ENCODE peak calls at places on chromosomes 3 and 15, in seven cellular contexts. One of them, this sample, is unnamed.
A peak's percentile ranks its signal among the peaks of the same experiment; 100 is the strongest.

GRCh38 chr3:129312021-129312639 is 33.5 kb downstream of the HMCES start:
- DNase-seq in OCI-LY7: no peak
- DNase-seq in AG09309: no peak
- DNase-seq in AG04450: no peak
- DNase-seq in brain microvascular endothelial cell: no peak
- DNase-seq in esophagus squamous epithelium: no peak
- DNase-seq in fibroblast of mammary gland: peak; percentile 73
- DNase-seq in this sample: no peak

GRCh38 chr3:15801298-15801697 is 3.5 kb upstream of the ANKRD28 start:
- DNase-seq in OCI-LY7: no peak
- DNase-seq in AG09309: no peak
- DNase-seq in AG04450: no peak
- DNase-seq in brain microvascular endothelial cell: no peak
- DNase-seq in esophagus squamous epithelium: no peak
- DNase-seq in fibroblast of mammary gland: no peak
- DNase-seq in this sample: no peak

GRCh38 chr3:112531358-112531781 is 30.4 kb downstream of the ATG3 start:
- DNase-seq in OCI-LY7: peak; percentile 61
- DNase-seq in AG09309: peak; percentile 3
- DNase-seq in AG04450: peak; percentile 6
- DNase-seq in brain microvascular endothelial cell: no peak
- DNase-seq in esophagus squamous epithelium: no peak
- DNase-seq in fibroblast of mammary gland: peak; percentile 54
- DNase-seq in this sample: peak; percentile 35

GRCh38 chr3:73319179-73319769 is 257.8 kb downstream of the EBLN2 start:
- DNase-seq in OCI-LY7: no peak
- DNase-seq in AG09309: no peak
- DNase-seq in AG04450: no peak
- DNase-seq in brain microvascular endothelial cell: no peak
- DNase-seq in esophagus squamous epithelium: no peak
- DNase-seq in fibroblast of mammary gland: no peak
- DNase-seq in this sample: no peak

GRCh38 chr15:48861813-48862431 is 16.0 kb upstream of the EID1 start:
- DNase-seq in OCI-LY7: peak; percentile 77
- DNase-seq in AG09309: peak; percentile 62
- DNase-seq in AG04450: no peak
- DNase-seq in brain microvascular endothelial cell: no peak
- DNase-seq in esophagus squamous epithelium: no peak
- DNase-seq in fibroblast of mammary gland: peak; percentile 85
- DNase-seq in this sample: peak; percentile 78

GRCh38 chr3:61729235-61729634 is 167.9 kb downstream of the PTPRG start:
- DNase-seq in OCI-LY7: no peak
- DNase-seq in AG09309: no peak
- DNase-seq in AG04450: no peak
- DNase-seq in brain microvascular endothelial cell: no peak
- DNase-seq in esophagus squamous epithelium: no peak
- DNase-seq in fibroblast of mammary gland: no peak
- DNase-seq in this sample: no peak

GRCh38 chr3:49030331-49030730 is 1.1 kb upstream of the IMPDH2 start:
- DNase-seq in OCI-LY7: no peak
- DNase-seq in AG09309: no peak
- DNase-seq in AG04450: no peak
- DNase-seq in brain microvascular endothelial cell: no peak
- DNase-seq in esophagus squamous epithelium: no peak
- DNase-seq in fibroblast of mammary gland: no peak
- DNase-seq in this sample: no peak

GRCh38 chr3:127217594-127218456 is 24.9 kb downstream of the PRR23E start:
- DNase-seq in OCI-LY7: no peak
- DNase-seq in AG09309: peak; percentile 61
- DNase-seq in AG04450: no peak
- DNase-seq in brain microvascular endothelial cell: no peak
- DNase-seq in esophagus squamous epithelium: no peak
- DNase-seq in fibroblast of mammary gland: peak; percentile 36
- DNase-seq in this sample: peak; percentile 16

GRCh38 chr15:48592221-48592731 is 53.2 kb downstream of the FBN1 start:
- DNase-seq in OCI-LY7: no peak
- DNase-seq in AG09309: peak; percentile 98
- DNase-seq in AG04450: peak; percentile 79
- DNase-seq in brain microvascular endothelial cell: peak; percentile 97
- DNase-seq in esophagus squamous epithelium: no peak
- DNase-seq in fibroblast of mammary gland: peak; percentile 94
- DNase-seq in this sample: no peak

GRCh38 chr15:50627351-50628055 is 59.1 kb downstream of the TRPM7 start:
- DNase-seq in OCI-LY7: no peak
- DNase-seq in AG09309: peak; percentile 18
- DNase-seq in AG04450: peak; percentile 1
- DNase-seq in brain microvascular endothelial cell: no peak
- DNase-seq in esophagus squamous epithelium: no peak
- DNase-seq in fibroblast of mammary gland: peak; percentile 15
- DNase-seq in this sample: peak; percentile 2

GRCh38 chr3:181628384-181628783 is 83.3 kb upstream of the SOX2 start:
- DNase-seq in OCI-LY7: no peak
- DNase-seq in AG09309: no peak
- DNase-seq in AG04450: no peak
- DNase-seq in brain microvascular endothelial cell: no peak
- DNase-seq in esophagus squamous epithelium: no peak
- DNase-seq in fibroblast of mammary gland: no peak
- DNase-seq in this sample: no peak

GRCh38 chr3:44416031-44417030 is 61.1 kb downstream of the ZNF445 start:
- DNase-seq in OCI-LY7: no peak
- DNase-seq in AG09309: no peak
- DNase-seq in AG04450: no peak
- DNase-seq in brain microvascular endothelial cell: no peak
- DNase-seq in esophagus squamous epithelium: no peak
- DNase-seq in fibroblast of mammary gland: no peak
- DNase-seq in this sample: no peak

GRCh38 chr3:183878071-183878470 is 6.6 kb downstream of the PARL start:
- DNase-seq in OCI-LY7: no peak
- DNase-seq in AG09309: no peak
- DNase-seq in AG04450: no peak
- DNase-seq in brain microvascular endothelial cell: no peak
- DNase-seq in esophagus squamous epithelium: no peak
- DNase-seq in fibroblast of mammary gland: no peak
- DNase-seq in this sample: no peak

GRCh38 chr3:154301556-154301955 is 22.7 kb downstream of the DHX36 start:
- DNase-seq in OCI-LY7: no peak
- DNase-seq in AG09309: no peak
- DNase-seq in AG04450: no peak
- DNase-seq in brain microvascular endothelial cell: no peak
- DNase-seq in esophagus squamous epithelium: no peak
- DNase-seq in fibroblast of mammary gland: no peak
- DNase-seq in this sample: no peak

GRCh38 chr3:184738982-184739381 is 27.1 kb upstream of the MAGEF1 start:
- DNase-seq in OCI-LY7: no peak
- DNase-seq in AG09309: no peak
- DNase-seq in AG04450: no peak
- DNase-seq in brain microvascular endothelial cell: no peak
- DNase-seq in esophagus squamous epithelium: no peak
- DNase-seq in fibroblast of mammary gland: no peak
- DNase-seq in this sample: no peak

GRCh38 chr3:52216585-52217408 is 8.6 kb downstream of the TLR9 start:
- DNase-seq in OCI-LY7: no peak
- DNase-seq in AG09309: no peak
- DNase-seq in AG04450: peak; percentile 46
- DNase-seq in brain microvascular endothelial cell: peak; percentile 32
- DNase-seq in esophagus squamous epithelium: no peak
- DNase-seq in fibroblast of mammary gland: peak; percentile 62
- DNase-seq in this sample: peak; percentile 96

GRCh38 chr15:66255293-66255676 is 1.7 kb upstream of the MEGF11 start:
- DNase-seq in OCI-LY7: no peak
- DNase-seq in AG09309: no peak
- DNase-seq in AG04450: no peak
- DNase-seq in brain microvascular endothelial cell: no peak
- DNase-seq in esophagus squamous epithelium: no peak
- DNase-seq in fibroblast of mammary gland: no peak
- DNase-seq in this sample: no peak

GRCh38 chr15:37682304-37682703 is 252.1 kb upstream of the TMCO5A start:
- DNase-seq in OCI-LY7: peak; percentile 8
- DNase-seq in AG09309: no peak
- DNase-seq in AG04450: no peak
- DNase-seq in brain microvascular endothelial cell: peak; percentile 3
- DNase-seq in esophagus squamous epithelium: no peak
- DNase-seq in fibroblast of mammary gland: peak; percentile 36
- DNase-seq in this sample: peak; percentile 31

GRCh38 chr15:99431661-99432091 is 134.1 kb upstream of the MEF2A start:
- DNase-seq in OCI-LY7: no peak
- DNase-seq in AG09309: no peak
- DNase-seq in AG04450: no peak
- DNase-seq in brain microvascular endothelial cell: no peak
- DNase-seq in esophagus squamous epithelium: no peak
- DNase-seq in fibroblast of mammary gland: no peak
- DNase-seq in this sample: no peak

GRCh38 chr3:48267782-48268181 is 26.9 kb downstream of the ZNF589 start:
- DNase-seq in OCI-LY7: no peak
- DNase-seq in AG09309: no peak
- DNase-seq in AG04450: no peak
- DNase-seq in brain microvascular endothelial cell: no peak
- DNase-seq in esophagus squamous epithelium: no peak
- DNase-seq in fibroblast of mammary gland: no peak
- DNase-seq in this sample: peak; percentile 39

GRCh38 chr3:124843496-124843895 is 43.7 kb downstream of the ITGB5 start:
- DNase-seq in OCI-LY7: no peak
- DNase-seq in AG09309: no peak
- DNase-seq in AG04450: no peak
- DNase-seq in brain microvascular endothelial cell: no peak
- DNase-seq in esophagus squamous epithelium: no peak
- DNase-seq in fibroblast of mammary gland: no peak
- DNase-seq in this sample: no peak

GRCh38 chr3:196207833-196208607 is 3.2 kb downstream of the ZDHHC19 start:
- DNase-seq in OCI-LY7: peak; percentile 65
- DNase-seq in AG09309: no peak
- DNase-seq in AG04450: no peak
- DNase-seq in brain microvascular endothelial cell: peak; percentile 15
- DNase-seq in esophagus squamous epithelium: no peak
- DNase-seq in fibroblast of mammary gland: peak; percentile 31
- DNase-seq in this sample: peak; percentile 59
- H3K4me3 ChIP-seq in OCI-LY7: peak overlapping the region; percentile 65
- H3K4me3 ChIP-seq in AG09309: peak overlapping the region; percentile 12
- H3K4me3 ChIP-seq in AG04450: peak overlapping the region; percentile 51
- H3K4me3 ChIP-seq in brain microvascular endothelial cell: peak overlapping the region; percentile 47
- H3K4me3 ChIP-seq in esophagus squamous epithelium: peak overlapping the region; percentile 40
- H3K4me3 ChIP-seq in fibroblast of mammary gland: peak overlapping the region; percentile 43
- H3K4me3 ChIP-seq in this sample: peak overlapping the region; percentile 37

DNA sequence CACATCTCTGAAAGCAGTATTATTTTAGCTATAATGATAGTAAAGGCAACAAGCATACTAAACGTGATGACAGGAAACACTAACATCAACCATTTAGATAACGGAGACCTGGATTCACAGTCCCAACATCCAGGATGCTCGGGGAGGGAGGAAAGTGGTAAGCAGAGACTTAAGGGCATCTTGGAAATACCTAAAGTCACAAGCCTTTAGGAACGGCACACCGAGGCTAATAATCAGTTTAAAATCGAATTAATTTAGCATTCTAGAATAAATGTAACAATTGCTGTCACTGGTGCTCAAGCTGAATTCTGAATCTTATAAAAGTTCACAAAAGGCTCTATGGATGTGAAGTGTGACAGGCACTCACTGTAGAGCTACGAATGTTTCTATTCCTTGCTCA is 1.3 kb downstream of the CD47 start:
- DNase-seq in OCI-LY7: peak; percentile 14
- DNase-seq in AG09309: no peak
- DNase-seq in AG04450: no peak
- DNase-seq in brain microvascular endothelial cell: no peak
- DNase-seq in esophagus squamous epithelium: no peak
- DNase-seq in fibroblast of mammary gland: peak; percentile 19
- DNase-seq in this sample: no peak
- H3K4me3 ChIP-seq in OCI-LY7: peak overlapping the region; percentile 98
- H3K4me3 ChIP-seq in AG09309: peak overlapping the region; percentile 93
- H3K4me3 ChIP-seq in AG04450: peak overlapping the region; percentile 89
- H3K4me3 ChIP-seq in brain microvascular endothelial cell: peak overlapping the region; percentile 81
- H3K4me3 ChIP-seq in esophagus squamous epithelium: peak overlapping the region; percentile 95
- H3K4me3 ChIP-seq in fibroblast of mammary gland: peak overlapping the region; percentile 90
- H3K4me3 ChIP-seq in this sample: peak overlapping the region; percentile 80

DNA sequence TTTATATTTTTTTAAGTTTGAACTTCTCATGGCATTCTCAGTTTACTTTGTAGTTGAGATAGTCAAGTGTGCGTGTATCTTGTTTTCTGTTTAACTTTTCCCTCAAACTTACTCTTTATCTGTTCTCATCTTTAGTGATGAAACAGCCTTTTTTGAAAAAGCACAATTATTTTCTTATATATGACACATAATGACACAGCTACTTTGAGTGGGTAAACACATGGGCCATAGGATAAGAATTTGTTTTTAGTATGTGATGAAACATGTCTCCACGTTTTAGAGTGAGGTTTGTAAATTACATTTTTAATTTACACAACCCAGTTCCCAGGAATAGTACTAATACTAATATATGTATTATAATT is 3.2 kb downstream of the DIPK2A start:
- DNase-seq in OCI-LY7: no peak
- DNase-seq in AG09309: no peak
- DNase-seq in AG04450: no peak
- DNase-seq in brain microvascular endothelial cell: no peak
- DNase-seq in esophagus squamous epithelium: no peak
- DNase-seq in fibroblast of mammary gland: peak; percentile 57
- DNase-seq in this sample: peak; percentile 46
- H3K4me3 ChIP-seq in OCI-LY7: peak overlapping the region; percentile 89
- H3K4me3 ChIP-seq in AG09309: peak overlapping the region; percentile 88
- H3K4me3 ChIP-seq in AG04450: peak overlapping the region; percentile 94
- H3K4me3 ChIP-seq in brain microvascular endothelial cell: peak overlapping the region; percentile 87
- H3K4me3 ChIP-seq in esophagus squamous epithelium: peak overlapping the region; percentile 96
- H3K4me3 ChIP-seq in fibroblast of mammary gland: peak overlapping the region; percentile 88
- H3K4me3 ChIP-seq in this sample: peak overlapping the region; percentile 74

GRCh38 chr15:90203473-90203872 is 2.3 kb downstream of the SEMA4B start:
- DNase-seq in OCI-LY7: no peak
- DNase-seq in AG09309: no peak
- DNase-seq in AG04450: no peak
- DNase-seq in brain microvascular endothelial cell: no peak
- DNase-seq in esophagus squamous epithelium: no peak
- DNase-seq in fibroblast of mammary gland: no peak
- DNase-seq in this sample: no peak

GRCh38 chr15:90203922-90204321 is 2.8 kb downstream of the SEMA4B start:
- DNase-seq in OCI-LY7: no peak
- DNase-seq in AG09309: no peak
- DNase-seq in AG04450: no peak
- DNase-seq in brain microvascular endothelial cell: no peak
- DNase-seq in esophagus squamous epithelium: no peak
- DNase-seq in fibroblast of mammary gland: peak; percentile 16
- DNase-seq in this sample: no peak

GRCh38 chr15:90201150-90201943 is at the start of gene SEMA4B:
- DNase-seq in OCI-LY7: peak; percentile 86
- DNase-seq in AG09309: no peak
- DNase-seq in AG04450: no peak
- DNase-seq in brain microvascular endothelial cell: no peak
- DNase-seq in esophagus squamous epithelium: no peak
- DNase-seq in fibroblast of mammary gland: peak; percentile 17
- DNase-seq in this sample: peak; percentile 74

GRCh38 chr15:90201944-90202375 is 830 bp downstream of the SEMA4B start:
- DNase-seq in OCI-LY7: no peak
- DNase-seq in AG09309: no peak
- DNase-seq in AG04450: no peak
- DNase-seq in brain microvascular endothelial cell: no peak
- DNase-seq in esophagus squamous epithelium: no peak
- DNase-seq in fibroblast of mammary gland: no peak
- DNase-seq in this sample: no peak

DNA sequence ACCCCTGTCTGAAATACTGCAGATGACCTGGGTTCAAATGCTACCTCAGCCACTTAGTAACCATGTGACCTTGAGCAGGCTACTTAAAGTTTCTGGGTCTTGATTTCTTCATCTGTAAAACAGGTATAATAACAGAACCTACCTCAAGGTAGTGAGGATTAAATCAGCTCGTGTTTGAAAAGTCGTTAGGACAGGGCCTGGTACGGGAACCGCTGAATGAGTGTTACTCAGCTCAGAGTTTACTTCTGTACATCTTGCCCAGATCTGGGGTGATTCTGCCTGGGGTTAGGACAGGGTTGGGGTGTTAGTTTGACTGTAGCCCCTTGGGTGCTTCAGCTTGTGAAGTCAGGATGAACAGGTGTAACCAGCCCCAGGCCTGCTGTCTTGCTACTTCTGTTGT is 1.8 kb downstream of the SEMA4B start:
- DNase-seq in OCI-LY7: no peak
- DNase-seq in AG09309: no peak
- DNase-seq in AG04450: no peak
- DNase-seq in brain microvascular endothelial cell: no peak
- DNase-seq in esophagus squamous epithelium: no peak
- DNase-seq in fibroblast of mammary gland: no peak
- DNase-seq in this sample: no peak
- H3K4me3 ChIP-seq in OCI-LY7: no peak overlapping the region
- H3K4me3 ChIP-seq in AG09309: no peak overlapping the region
- H3K4me3 ChIP-seq in AG04450: peak overlapping the region; percentile 77
- H3K4me3 ChIP-seq in brain microvascular endothelial cell: no peak overlapping the region
- H3K4me3 ChIP-seq in esophagus squamous epithelium: peak overlapping the region; percentile 72
- H3K4me3 ChIP-seq in fibroblast of mammary gland: no peak overlapping the region
- H3K4me3 ChIP-seq in this sample: peak overlapping the region; percentile 89

This sample was measured in epithelial cell of esophagus.